ENCODE peak calls at places on chromosomes 4 and X, in ten cellular contexts. One of them, this sample, is unnamed.

GRCh38 chr4:7564242-7564641 is 129.5 kb upstream of the PSAPL1 start:
- DNase-seq in A549: no peak
- DNase-seq in Peyer's patch: no peak
- DNase-seq in mucosa of descending colon: no peak
- DNase-seq in SK-N-SH: no peak
- DNase-seq in kidney: no peak
- DNase-seq in HCT116: no peak
- DNase-seq in OCI-LY7: no peak
- DNase-seq in heart left ventricle: no peak
- DNase-seq in aorta: no peak
- DNase-seq in this sample: no peak

GRCh38 chr4:22466582-22466981 is 49.3 kb downstream of the ADGRA3 start:
- DNase-seq in aorta: no peak
- DNase-seq in HCT116: no peak
- DNase-seq in mucosa of descending colon: no peak
- DNase-seq in OCI-LY7: no peak
- DNase-seq in SK-N-SH: no peak
- DNase-seq in Peyer's patch: no peak
- DNase-seq in A549: no peak
- DNase-seq in heart left ventricle: no peak
- DNase-seq in kidney: no peak
- DNase-seq in this sample: no peak

GRCh38 chr4:41873380-41874295 is 61.6 kb upstream of the TMEM33 start:
- DNase-seq in Peyer's patch: no peak
- DNase-seq in A549: no peak
- DNase-seq in heart left ventricle: no peak
- DNase-seq in HCT116: no peak
- DNase-seq in SK-N-SH: peak; percentile 88
- DNase-seq in kidney: no peak
- DNase-seq in OCI-LY7: no peak
- DNase-seq in aorta: no peak
- DNase-seq in mucosa of descending colon: no peak
- DNase-seq in this sample: no peak

GRCh38 chr4:66235876-66236275 is 565.6 kb upstream of the EPHA5 start:
- DNase-seq in A549: no peak
- DNase-seq in mucosa of descending colon: no peak
- DNase-seq in aorta: no peak
- DNase-seq in heart left ventricle: no peak
- DNase-seq in kidney: no peak
- DNase-seq in OCI-LY7: no peak
- DNase-seq in Peyer's patch: no peak
- DNase-seq in SK-N-SH: no peak
- DNase-seq in HCT116: no peak
- DNase-seq in this sample: no peak

GRCh38 chrX:30301203-30301602 is 8.0 kb downstream of the NR0B1 start:
- DNase-seq in OCI-LY7: no peak
- DNase-seq in mucosa of descending colon: no peak
- DNase-seq in kidney: no peak
- DNase-seq in Peyer's patch: no peak
- DNase-seq in SK-N-SH: no peak
- DNase-seq in HCT116: no peak
- DNase-seq in aorta: no peak
- DNase-seq in A549: no peak
- DNase-seq in heart left ventricle: no peak
- DNase-seq in this sample: no peak

GRCh38 chr4:74656596-74656995 is 137.7 kb downstream of the BTC start:
- DNase-seq in kidney: no peak
- DNase-seq in Peyer's patch: no peak
- DNase-seq in HCT116: no peak
- DNase-seq in heart left ventricle: no peak
- DNase-seq in aorta: no peak
- DNase-seq in mucosa of descending colon: no peak
- DNase-seq in A549: no peak
- DNase-seq in SK-N-SH: no peak
- DNase-seq in OCI-LY7: no peak
- DNase-seq in this sample: no peak

GRCh38 chr4:144899393-144899792 is 198.6 kb downstream of the ANAPC10 start:
- DNase-seq in OCI-LY7: no peak
- DNase-seq in A549: no peak
- DNase-seq in Peyer's patch: no peak
- DNase-seq in heart left ventricle: no peak
- DNase-seq in aorta: no peak
- DNase-seq in SK-N-SH: no peak
- DNase-seq in mucosa of descending colon: no peak
- DNase-seq in HCT116: no peak
- DNase-seq in kidney: no peak
- DNase-seq in this sample: no peak

GRCh38 chrX:24561121-24561520 is 86.0 kb downstream of the PCYT1B start:
- DNase-seq in mucosa of descending colon: no peak
- DNase-seq in A549: peak; percentile 23
- DNase-seq in HCT116: peak; percentile 6
- DNase-seq in heart left ventricle: no peak
- DNase-seq in kidney: no peak
- DNase-seq in OCI-LY7: peak; percentile 44
- DNase-seq in aorta: no peak
- DNase-seq in Peyer's patch: no peak
- DNase-seq in SK-N-SH: peak; percentile 8
- DNase-seq in this sample: no peak

GRCh38 chr4:24924309-24924781 is 11.5 kb upstream of the CCDC149 start:
- DNase-seq in OCI-LY7: no peak
- DNase-seq in SK-N-SH: no peak
- DNase-seq in Peyer's patch: no peak
- DNase-seq in aorta: no peak
- DNase-seq in kidney: peak; percentile 79
- DNase-seq in A549: no peak
- DNase-seq in heart left ventricle: no peak
- DNase-seq in HCT116: no peak
- DNase-seq in mucosa of descending colon: no peak
- DNase-seq in this sample: no peak

GRCh38 chrX:1468250-1468772 is 15.6 kb upstream of the ASMTL start:
- DNase-seq in A549: peak; percentile 50
- DNase-seq in mucosa of descending colon: peak; percentile 34
- DNase-seq in OCI-LY7: peak; percentile 96
- DNase-seq in aorta: peak; percentile 66
- DNase-seq in Peyer's patch: peak; percentile 79
- DNase-seq in SK-N-SH: no peak
- DNase-seq in HCT116: no peak
- DNase-seq in heart left ventricle: peak; percentile 25
- DNase-seq in kidney: peak; percentile 79
- DNase-seq in this sample: peak; percentile 76

GRCh38 chrX:143121471-143121870 is 95.7 kb downstream of the SPANXN4 start:
- DNase-seq in HCT116: no peak
- DNase-seq in SK-N-SH: no peak
- DNase-seq in Peyer's patch: no peak
- DNase-seq in kidney: no peak
- DNase-seq in OCI-LY7: no peak
- DNase-seq in aorta: no peak
- DNase-seq in A549: no peak
- DNase-seq in mucosa of descending colon: no peak
- DNase-seq in heart left ventricle: no peak
- DNase-seq in this sample: no peak

GRCh38 chr4:7941111-7942018 is 1.7 kb upstream of the AFAP1 start:
- DNase-seq in aorta: no peak
- DNase-seq in mucosa of descending colon: no peak
- DNase-seq in A549: no peak
- DNase-seq in OCI-LY7: no peak
- DNase-seq in HCT116: no peak
- DNase-seq in kidney: peak; percentile 59
- DNase-seq in heart left ventricle: no peak
- DNase-seq in SK-N-SH: no peak
- DNase-seq in Peyer's patch: no peak
- DNase-seq in this sample: no peak

GRCh38 chr4:2825740-2826139 is 17.9 kb upstream of the ADD1 start:
- DNase-seq in SK-N-SH: no peak
- DNase-seq in heart left ventricle: peak; percentile 18
- DNase-seq in HCT116: no peak
- DNase-seq in Peyer's patch: no peak
- DNase-seq in kidney: peak; percentile 79
- DNase-seq in mucosa of descending colon: no peak
- DNase-seq in A549: no peak
- DNase-seq in aorta: peak; percentile 80
- DNase-seq in OCI-LY7: no peak
- DNase-seq in this sample: no peak

GRCh38 chr4:71266090-71266794 is 72.6 kb upstream of the SLC4A4 start:
- DNase-seq in HCT116: no peak
- DNase-seq in OCI-LY7: no peak
- DNase-seq in heart left ventricle: no peak
- DNase-seq in SK-N-SH: no peak
- DNase-seq in kidney: no peak
- DNase-seq in Peyer's patch: no peak
- DNase-seq in A549: no peak
- DNase-seq in mucosa of descending colon: no peak
- DNase-seq in aorta: no peak
- DNase-seq in this sample: no peak

GRCh38 chr4:71029504-71029903 is 36.1 kb downstream of the DCK start:
- DNase-seq in aorta: no peak
- DNase-seq in mucosa of descending colon: no peak
- DNase-seq in kidney: no peak
- DNase-seq in HCT116: no peak
- DNase-seq in heart left ventricle: no peak
- DNase-seq in OCI-LY7: no peak
- DNase-seq in SK-N-SH: no peak
- DNase-seq in A549: no peak
- DNase-seq in Peyer's patch: no peak
- DNase-seq in this sample: no peak

GRCh38 chr4:86630629-86631028 is 36.5 kb downstream of the PTPN13 start:
- DNase-seq in A549: no peak
- DNase-seq in SK-N-SH: peak; percentile 10
- DNase-seq in aorta: no peak
- DNase-seq in heart left ventricle: no peak
- DNase-seq in mucosa of descending colon: no peak
- DNase-seq in kidney: no peak
- DNase-seq in HCT116: no peak
- DNase-seq in OCI-LY7: no peak
- DNase-seq in Peyer's patch: no peak
- DNase-seq in this sample: no peak

GRCh38 chr4:86633854-86634253 is 39.7 kb downstream of the PTPN13 start:
- DNase-seq in mucosa of descending colon: no peak
- DNase-seq in HCT116: no peak
- DNase-seq in OCI-LY7: no peak
- DNase-seq in A549: no peak
- DNase-seq in aorta: no peak
- DNase-seq in Peyer's patch: no peak
- DNase-seq in heart left ventricle: no peak
- DNase-seq in kidney: no peak
- DNase-seq in SK-N-SH: no peak
- DNase-seq in this sample: no peak
- H3K9me3 ChIP-seq in mucosa of descending colon: no peaks in the 10 kb centered on the region
- H3K9me3 ChIP-seq in HCT116: no peaks in the 10 kb centered on the region
- H3K9me3 ChIP-seq in OCI-LY7: no peaks in the 10 kb centered on the region
- H3K9me3 ChIP-seq in A549: peaks cover 5% of the 10 kb centered on the region
- H3K9me3 ChIP-seq in aorta: peaks cover 1% of the 10 kb centered on the region
- H3K9me3 ChIP-seq in Peyer's patch: no peaks in the 10 kb centered on the region
- H3K9me3 ChIP-seq in heart left ventricle: peaks cover 5% of the 10 kb centered on the region
- H3K9me3 ChIP-seq in kidney: no peaks in the 10 kb centered on the region
- H3K9me3 ChIP-seq in SK-N-SH: no peaks in the 10 kb centered on the region
- H3K9me3 ChIP-seq in this sample: no peaks in the 10 kb centered on the region

DNA sequence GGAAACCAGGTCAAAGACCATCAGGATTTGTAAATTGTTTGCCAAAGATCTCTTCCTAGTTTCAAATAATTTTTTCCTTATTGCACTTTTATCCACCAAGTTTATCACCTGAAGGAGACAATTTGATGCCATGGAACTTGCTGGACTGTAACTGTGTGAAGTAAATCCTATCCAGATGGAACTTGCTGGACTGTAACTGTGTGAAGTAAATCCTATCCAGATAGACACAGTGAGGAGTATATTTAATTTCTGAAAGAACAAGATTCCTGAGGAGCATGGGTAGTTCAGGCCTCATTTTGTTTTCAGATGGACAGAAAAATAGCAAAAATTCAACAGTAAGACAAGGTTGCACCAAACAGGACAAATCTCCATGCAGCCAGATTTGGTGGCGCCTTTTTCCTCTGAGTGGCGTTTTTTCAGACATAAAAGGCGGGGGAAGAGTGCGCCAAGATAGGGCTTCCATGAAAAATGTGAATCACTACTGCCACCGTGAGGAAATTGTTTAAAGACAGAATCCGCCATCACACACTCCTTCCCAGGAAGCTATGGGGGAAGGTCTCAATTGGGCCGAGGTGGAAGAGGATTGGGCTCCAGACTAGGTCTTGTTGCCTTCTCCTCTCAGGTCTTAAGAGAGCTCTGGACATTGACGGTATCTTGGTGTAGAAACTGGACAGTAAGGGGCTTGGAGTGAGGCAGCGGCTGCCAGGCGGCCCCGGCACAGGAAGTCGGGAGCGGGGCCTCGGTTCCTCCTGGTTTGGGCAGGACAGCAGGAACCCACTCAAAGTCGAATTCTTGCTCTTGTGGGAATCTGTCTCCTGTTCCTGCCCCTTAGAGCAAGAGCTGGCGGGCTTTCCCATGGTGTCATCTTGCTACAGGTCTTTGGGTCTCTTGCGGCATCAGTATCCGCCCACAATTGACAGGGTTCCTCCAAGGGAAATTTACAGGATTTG is 234.7 kb downstream of the OR13H1 start:
- DNase-seq in kidney: no peak
- DNase-seq in OCI-LY7: no peak
- DNase-seq in mucosa of descending colon: no peak
- DNase-seq in HCT116: no peak
- DNase-seq in A549: peak; percentile 46
- DNase-seq in heart left ventricle: no peak
- DNase-seq in SK-N-SH: peak; percentile 67
- DNase-seq in aorta: no peak
- DNase-seq in Peyer's patch: peak; percentile 72
- DNase-seq in this sample: peak; percentile 82
- H3K4me3 ChIP-seq in kidney: no peak overlapping the region
- H3K4me3 ChIP-seq in OCI-LY7: no peak overlapping the region
- H3K4me3 ChIP-seq in mucosa of descending colon: no peak overlapping the region
- H3K4me3 ChIP-seq in HCT116: no peak overlapping the region
- H3K4me3 ChIP-seq in A549: peak overlapping the region; percentile 31
- H3K4me3 ChIP-seq in heart left ventricle: peak overlapping the region; percentile 56
- H3K4me3 ChIP-seq in SK-N-SH: peak overlapping the region; percentile 44
- H3K4me3 ChIP-seq in aorta: no peak overlapping the region
- H3K4me3 ChIP-seq in Peyer's patch: peak overlapping the region; percentile 44
- H3K4me3 ChIP-seq in this sample: no peak overlapping the region

DNA sequence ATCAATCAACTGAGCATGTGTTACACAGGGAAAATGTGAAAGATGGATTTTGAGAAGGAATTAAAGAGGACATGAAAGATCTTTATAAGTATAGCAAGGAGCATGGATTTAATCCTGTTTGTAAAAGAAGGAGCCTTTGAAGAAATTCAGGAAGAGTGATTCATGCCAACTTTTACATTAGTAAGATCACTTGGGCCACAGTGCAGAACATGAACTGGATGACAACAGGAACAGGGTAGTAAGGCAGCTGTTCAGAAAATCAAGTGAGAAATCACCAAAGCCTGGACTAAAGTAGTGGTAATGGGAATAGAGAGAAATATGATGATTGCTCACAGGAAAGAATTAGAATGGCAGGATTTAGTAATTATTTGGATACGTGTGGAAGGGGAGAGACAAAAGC is 265.7 kb upstream of the PCDH7 start:
- DNase-seq in A549: no peak
- DNase-seq in heart left ventricle: no peak
- DNase-seq in HCT116: no peak
- DNase-seq in SK-N-SH: no peak
- DNase-seq in mucosa of descending colon: no peak
- DNase-seq in OCI-LY7: no peak
- DNase-seq in kidney: no peak
- DNase-seq in Peyer's patch: no peak
- DNase-seq in aorta: no peak
- DNase-seq in this sample: no peak
- H3K9me3 ChIP-seq in A549: no peaks in the 10 kb centered on the region
- H3K9me3 ChIP-seq in heart left ventricle: no peaks in the 10 kb centered on the region
- H3K9me3 ChIP-seq in HCT116: no peaks in the 10 kb centered on the region
- H3K9me3 ChIP-seq in SK-N-SH: no peaks in the 10 kb centered on the region
- H3K9me3 ChIP-seq in mucosa of descending colon: no peaks in the 10 kb centered on the region
- H3K9me3 ChIP-seq in OCI-LY7: no peaks in the 10 kb centered on the region
- H3K9me3 ChIP-seq in kidney: no peaks in the 10 kb centered on the region
- H3K9me3 ChIP-seq in Peyer's patch: no peaks in the 10 kb centered on the region
- H3K9me3 ChIP-seq in aorta: no peaks in the 10 kb centered on the region
- H3K9me3 ChIP-seq in this sample: no peaks in the 10 kb centered on the region

GRCh38 chr4:54382623-54383022 is 153.5 kb downstream of the PDGFRA start:
- DNase-seq in aorta: no peak
- DNase-seq in kidney: no peak
- DNase-seq in HCT116: no peak
- DNase-seq in A549: no peak
- DNase-seq in heart left ventricle: no peak
- DNase-seq in SK-N-SH: no peak
- DNase-seq in OCI-LY7: no peak
- DNase-seq in Peyer's patch: no peak
- DNase-seq in mucosa of descending colon: no peak
- DNase-seq in this sample: no peak
- H3K4me3 ChIP-seq in aorta: no peak overlapping the region
- H3K4me3 ChIP-seq in kidney: no peak overlapping the region
- H3K4me3 ChIP-seq in HCT116: no peak overlapping the region
- H3K4me3 ChIP-seq in A549: no peak overlapping the region
- H3K4me3 ChIP-seq in heart left ventricle: no peak overlapping the region
- H3K4me3 ChIP-seq in SK-N-SH: no peak overlapping the region
- H3K4me3 ChIP-seq in OCI-LY7: no peak overlapping the region
- H3K4me3 ChIP-seq in Peyer's patch: no peak overlapping the region
- H3K4me3 ChIP-seq in mucosa of descending colon: no peak overlapping the region
- H3K4me3 ChIP-seq in this sample: no peak overlapping the region